ENCODE peak calls at places on chromosomes 5 and 9, in four cellular contexts. One of them, this sample, is unnamed.

GRCh38 chr9:137077758-137078693 is 709 bp downstream of the UAP1L1 start:
- DNase-seq in A673: no peak
- DNase-seq in activated T-helper 1 cell treated with Interleukin-2 at 50 U/mL for 16 hours: no peak
- DNase-seq in LoVo: no peak
- DNase-seq in this sample: no peak

GRCh38 chr9:134858051-134858841 is 22.4 kb upstream of the FCN2 start:
- DNase-seq in activated T-helper 1 cell treated with Interleukin-2 at 50 U/mL for 16 hours: no peak
- DNase-seq in LoVo: no peak
- DNase-seq in A673: peak
- DNase-seq in this sample: no peak

GRCh38 chr9:131677445-131678180 is 62.3 kb downstream of the RAPGEF1 start:
- DNase-seq in A673: no peak
- DNase-seq in LoVo: no peak
- DNase-seq in activated T-helper 1 cell treated with Interleukin-2 at 50 U/mL for 16 hours: no peak
- DNase-seq in this sample: peak

GRCh38 chr5:112604741-112605390 is 132.8 kb upstream of the APC start:
- DNase-seq in LoVo: peak
- DNase-seq in activated T-helper 1 cell treated with Interleukin-2 at 50 U/mL for 16 hours: no peak
- DNase-seq in A673: no peak
- DNase-seq in this sample: no peak

GRCh38 chr5:38529955-38530644 is 26.3 kb downstream of the LIFR start:
- DNase-seq in A673: no peak
- DNase-seq in LoVo: no peak
- DNase-seq in activated T-helper 1 cell treated with Interleukin-2 at 50 U/mL for 16 hours: no peak
- DNase-seq in this sample: no peak

GRCh38 chr9:115117999-115118470 is at the start of gene TNC:
- DNase-seq in A673: peak
- DNase-seq in activated T-helper 1 cell treated with Interleukin-2 at 50 U/mL for 16 hours: no peak
- DNase-seq in LoVo: peak
- DNase-seq in this sample: peak

GRCh38 chr9:109735796-109736195 is 44.2 kb upstream of the PALM2AKAP2 start:
- DNase-seq in LoVo: no peak
- DNase-seq in A673: no peak
- DNase-seq in activated T-helper 1 cell treated with Interleukin-2 at 50 U/mL for 16 hours: no peak
- DNase-seq in this sample: no peak

GRCh38 chr5:56011835-56012234 is 17.1 kb upstream of the IL6ST start:
- DNase-seq in A673: no peak
- DNase-seq in LoVo: no peak
- DNase-seq in activated T-helper 1 cell treated with Interleukin-2 at 50 U/mL for 16 hours: no peak
- DNase-seq in this sample: no peak

GRCh38 chr5:173530547-173530946 is 85.9 kb downstream of the BOD1 start:
- DNase-seq in activated T-helper 1 cell treated with Interleukin-2 at 50 U/mL for 16 hours: no peak
- DNase-seq in LoVo: no peak
- DNase-seq in A673: peak
- DNase-seq in this sample: no peak

This sample was measured in SK-N-MC.